ENCODE peak calls at places on chromosomes 6 and 20, in nine cellular contexts. One of them, this sample, is unnamed.

GRCh38 chr6:153146413-153146812 is 15.3 kb upstream of the RGS17 start:
- DNase-seq in CD4-positive, alpha-beta T cell: no peak
- DNase-seq in body of pancreas: no peak
- DNase-seq in brain microvascular endothelial cell: no peak
- DNase-seq in GM20000: no peak
- DNase-seq in Panc1: no peak
- DNase-seq in sigmoid colon: no peak
- DNase-seq in H1: no peak
- DNase-seq in BE2C: no peak
- DNase-seq in this sample: no peak

GRCh38 chr6:42423244-42423643 is 28.5 kb downstream of the TRERF1 start:
- DNase-seq in CD4-positive, alpha-beta T cell: no peak
- DNase-seq in body of pancreas: no peak
- DNase-seq in brain microvascular endothelial cell: no peak
- DNase-seq in GM20000: peak; percentile 30
- DNase-seq in Panc1: no peak
- DNase-seq in sigmoid colon: no peak
- DNase-seq in H1: no peak
- DNase-seq in BE2C: no peak
- DNase-seq in this sample: no peak

GRCh38 chr6:42742116-42742894 is 3.6 kb downstream of the TBCC start:
- DNase-seq in CD4-positive, alpha-beta T cell: no peak
- DNase-seq in body of pancreas: peak; percentile 10
- DNase-seq in brain microvascular endothelial cell: no peak
- DNase-seq in GM20000: no peak
- DNase-seq in Panc1: no peak
- DNase-seq in sigmoid colon: no peak
- DNase-seq in H1: no peak
- DNase-seq in BE2C: peak; percentile 57
- DNase-seq in this sample: no peak

GRCh38 chr6:24397631-24398030 is 5.1 kb upstream of the MRS2 start:
- DNase-seq in CD4-positive, alpha-beta T cell: no peak
- DNase-seq in body of pancreas: no peak
- DNase-seq in brain microvascular endothelial cell: no peak
- DNase-seq in GM20000: no peak
- DNase-seq in Panc1: no peak
- DNase-seq in sigmoid colon: no peak
- DNase-seq in H1: no peak
- DNase-seq in BE2C: no peak
- DNase-seq in this sample: no peak

GRCh38 chr6:12718025-12718424 is 1.5 kb downstream of the PHACTR1 start:
- DNase-seq in CD4-positive, alpha-beta T cell: no peak
- DNase-seq in body of pancreas: no peak
- DNase-seq in brain microvascular endothelial cell: peak; percentile 46
- DNase-seq in GM20000: no peak
- DNase-seq in Panc1: no peak
- DNase-seq in sigmoid colon: no peak
- DNase-seq in H1: no peak
- DNase-seq in BE2C: no peak
- DNase-seq in this sample: no peak

GRCh38 chr6:97850458-97851218 is 567.6 kb upstream of the MMS22L start:
- DNase-seq in CD4-positive, alpha-beta T cell: no peak
- DNase-seq in body of pancreas: no peak
- DNase-seq in brain microvascular endothelial cell: no peak
- DNase-seq in GM20000: no peak
- DNase-seq in Panc1: no peak
- DNase-seq in sigmoid colon: no peak
- DNase-seq in H1: no peak
- DNase-seq in BE2C: no peak
- DNase-seq in this sample: no peak

GRCh38 chr6:116866281-116866871 is 10.7 kb upstream of the RFX6 start:
- DNase-seq in CD4-positive, alpha-beta T cell: no peak
- DNase-seq in body of pancreas: no peak
- DNase-seq in brain microvascular endothelial cell: no peak
- DNase-seq in GM20000: no peak
- DNase-seq in Panc1: no peak
- DNase-seq in sigmoid colon: no peak
- DNase-seq in H1: no peak
- DNase-seq in BE2C: no peak
- DNase-seq in this sample: no peak

GRCh38 chr6:161482517-161482903 is 208.6 kb upstream of the AGPAT4 start:
- DNase-seq in CD4-positive, alpha-beta T cell: no peak
- DNase-seq in body of pancreas: no peak
- DNase-seq in brain microvascular endothelial cell: no peak
- DNase-seq in GM20000: no peak
- DNase-seq in Panc1: no peak
- DNase-seq in sigmoid colon: no peak
- DNase-seq in H1: no peak
- DNase-seq in BE2C: no peak
- DNase-seq in this sample: no peak

GRCh38 chr20:36827541-36828279 is 48.2 kb upstream of the TLDC2 start:
- DNase-seq in CD4-positive, alpha-beta T cell: no peak
- DNase-seq in body of pancreas: no peak
- DNase-seq in brain microvascular endothelial cell: no peak
- DNase-seq in GM20000: peak; percentile 80
- DNase-seq in Panc1: no peak
- DNase-seq in sigmoid colon: peak; percentile 84
- DNase-seq in H1: no peak
- DNase-seq in BE2C: no peak
- DNase-seq in this sample: no peak

GRCh38 chr6:151749341-151749740 is 58.1 kb upstream of the ESR1 start:
- DNase-seq in CD4-positive, alpha-beta T cell: no peak
- DNase-seq in body of pancreas: no peak
- DNase-seq in brain microvascular endothelial cell: no peak
- DNase-seq in GM20000: no peak
- DNase-seq in Panc1: no peak
- DNase-seq in sigmoid colon: no peak
- DNase-seq in H1: no peak
- DNase-seq in BE2C: no peak
- DNase-seq in this sample: no peak

GRCh38 chr6:14661188-14661587 is 543.6 kb downstream of the CD83 start:
- DNase-seq in CD4-positive, alpha-beta T cell: no peak
- DNase-seq in body of pancreas: no peak
- DNase-seq in brain microvascular endothelial cell: no peak
- DNase-seq in GM20000: peak; percentile 29
- DNase-seq in Panc1: no peak
- DNase-seq in sigmoid colon: no peak
- DNase-seq in H1: no peak
- DNase-seq in BE2C: no peak
- DNase-seq in this sample: no peak

DNA sequence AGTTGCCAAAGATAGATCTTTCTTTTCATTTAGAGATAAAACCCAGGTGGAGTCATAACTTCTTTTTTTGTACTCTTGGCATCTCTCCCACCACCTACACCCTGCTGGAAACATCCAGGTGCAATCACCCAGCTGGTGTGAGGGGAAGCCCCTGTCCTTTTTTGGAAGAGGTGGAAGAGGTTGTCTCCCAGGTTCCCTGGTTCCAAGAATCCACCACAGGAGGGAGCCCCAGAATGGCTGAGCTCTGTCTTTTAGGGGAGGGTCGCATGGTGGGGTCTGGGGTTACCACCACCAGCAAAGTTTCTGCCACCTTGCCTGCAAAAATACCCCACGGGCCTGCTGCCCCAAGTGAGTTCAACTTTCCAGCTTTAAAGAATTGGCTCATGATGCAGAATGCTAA is 10.8 kb downstream of the SMOC2 start:
- DNase-seq in CD4-positive, alpha-beta T cell: no peak
- DNase-seq in body of pancreas: no peak
- DNase-seq in brain microvascular endothelial cell: no peak
- DNase-seq in GM20000: no peak
- DNase-seq in Panc1: no peak
- DNase-seq in sigmoid colon: no peak
- DNase-seq in H1: no peak
- DNase-seq in BE2C: no peak
- DNase-seq in this sample: no peak
- TF ChIP-seq CTCF in CD4-positive, alpha-beta T cell: no peak
- TF ChIP-seq CTCF in body of pancreas: no peak
- TF ChIP-seq CTCF in brain microvascular endothelial cell: no peak
- TF ChIP-seq CTCF in GM20000: no peak
- TF ChIP-seq CTCF in Panc1: peak; percentile 68
- TF ChIP-seq CTCF in sigmoid colon: peak; percentile 7
- TF ChIP-seq CTCF in H1: peak; percentile 64
- TF ChIP-seq CTCF in BE2C: peak; percentile 28
- TF ChIP-seq CTCF in this sample: peak; percentile 62

GRCh38 chr6:111727798-111728197 is 122.1 kb upstream of the TRAF3IP2 start:
- DNase-seq in CD4-positive, alpha-beta T cell: no peak
- DNase-seq in body of pancreas: no peak
- DNase-seq in brain microvascular endothelial cell: no peak
- DNase-seq in GM20000: no peak
- DNase-seq in Panc1: no peak
- DNase-seq in sigmoid colon: no peak
- DNase-seq in H1: no peak
- DNase-seq in BE2C: no peak
- DNase-seq in this sample: no peak
- TF ChIP-seq CTCF in CD4-positive, alpha-beta T cell: no peak
- TF ChIP-seq CTCF in body of pancreas: peak; percentile 31
- TF ChIP-seq CTCF in brain microvascular endothelial cell: peak; percentile 63
- TF ChIP-seq CTCF in GM20000: no peak
- TF ChIP-seq CTCF in Panc1: peak; percentile 44
- TF ChIP-seq CTCF in sigmoid colon: no peak
- TF ChIP-seq CTCF in H1: peak; percentile 54
- TF ChIP-seq CTCF in BE2C: peak; percentile 45
- TF ChIP-seq CTCF in this sample: peak; percentile 70

DNA sequence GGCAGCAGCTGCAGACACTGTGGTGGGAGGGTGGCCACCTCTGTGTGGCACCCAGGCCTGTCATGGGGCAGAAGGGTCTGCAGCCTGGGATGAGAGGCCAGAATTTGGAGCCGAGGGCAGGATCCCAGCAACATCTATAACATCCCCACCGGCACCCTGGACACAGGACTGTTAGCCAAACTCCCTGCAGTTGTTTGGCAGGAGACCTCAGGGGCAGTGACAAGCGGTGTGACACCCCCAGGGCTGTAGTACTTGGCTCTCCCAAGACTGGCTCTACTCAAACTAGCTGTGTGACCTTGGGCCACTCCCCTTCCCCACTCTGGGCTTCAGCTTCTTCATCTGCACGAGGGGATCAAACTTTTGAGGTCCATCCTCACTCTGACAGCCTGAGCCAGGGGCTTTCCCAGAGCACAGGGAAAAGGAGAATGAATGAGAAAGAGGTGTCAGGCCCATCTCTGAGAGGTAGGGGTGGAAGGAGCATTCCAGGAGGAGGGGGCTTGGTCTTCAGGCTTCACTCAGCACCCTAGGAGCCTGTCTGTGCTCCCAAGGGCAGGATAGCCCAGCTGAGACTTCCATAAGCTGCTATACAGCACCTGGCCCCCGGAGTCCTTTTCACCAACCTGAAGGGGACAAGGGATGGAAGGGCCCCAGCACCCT is 64.0 kb downstream of the MDGA1 start:
- DNase-seq in CD4-positive, alpha-beta T cell: no peak
- DNase-seq in body of pancreas: no peak
- DNase-seq in brain microvascular endothelial cell: no peak
- DNase-seq in GM20000: no peak
- DNase-seq in Panc1: no peak
- DNase-seq in sigmoid colon: no peak
- DNase-seq in H1: no peak
- DNase-seq in BE2C: no peak
- DNase-seq in this sample: no peak
- TF ChIP-seq CTCF in CD4-positive, alpha-beta T cell: no peak
- TF ChIP-seq CTCF in body of pancreas: no peak
- TF ChIP-seq CTCF in brain microvascular endothelial cell: no peak
- TF ChIP-seq CTCF in GM20000: no peak
- TF ChIP-seq CTCF in Panc1: no peak
- TF ChIP-seq CTCF in sigmoid colon: no peak
- TF ChIP-seq CTCF in H1: no peak
- TF ChIP-seq CTCF in BE2C: no peak
- TF ChIP-seq CTCF in this sample: no peak

GRCh38 chr6:163340201-163340887 is 74.2 kb upstream of the QKI start:
- DNase-seq in CD4-positive, alpha-beta T cell: no peak
- DNase-seq in body of pancreas: no peak
- DNase-seq in brain microvascular endothelial cell: no peak
- DNase-seq in GM20000: no peak
- DNase-seq in Panc1: no peak
- DNase-seq in sigmoid colon: no peak
- DNase-seq in H1: no peak
- DNase-seq in BE2C: no peak
- DNase-seq in this sample: no peak
- TF ChIP-seq CTCF in CD4-positive, alpha-beta T cell: no peak
- TF ChIP-seq CTCF in body of pancreas: no peak
- TF ChIP-seq CTCF in brain microvascular endothelial cell: peak; percentile 28
- TF ChIP-seq CTCF in GM20000: no peak
- TF ChIP-seq CTCF in Panc1: no peak
- TF ChIP-seq CTCF in sigmoid colon: no peak
- TF ChIP-seq CTCF in H1: peak; percentile 53
- TF ChIP-seq CTCF in BE2C: peak; percentile 10
- TF ChIP-seq CTCF in this sample: peak; percentile 45